ENCODE peak calls at places on chromosomes 16 and 17, in four cellular contexts. B is lower leg skin; F is stimulated activated CD4-positive, alpha-beta T cell treated with anti-CD3 and anti-CD28 coated beads, Interleukin-4, amount 100 ng/mL, for 24 hours; R is fibroblast of the aortic adventitia. Y is an unnamed sample.

GRCh38 chr17:10920511-10920910 is 82.6 kb upstream of the PIRT start:
- DNase-seq in B (no peak), F (no peak), R (no peak), Y (no peak)

GRCh38 chr16:88301431-88301830 is 81.3 kb upstream of the ZNF469 start:
- DNase-seq in B (no peak), F (no peak), R (no peak), Y (no peak)

GRCh38 chr17:21295036-21295952 is 10.8 kb downstream of the MAP2K3 start:
- DNase-seq in B (no peak), F (no peak), R (no peak), Y (no peak)

GRCh38 chr16:2033057-2033911 is 6.6 kb downstream of the NHERF2 start:
- DNase-seq in B (no peak), F (no peak), R (peak), Y (no peak)

GRCh38 chr16:89711601-89712475 is 8.9 kb downstream of the VPS9D1 start:
- DNase-seq in B (no peak), F (peak), R (peak), Y (no peak)

GRCh38 chr17:31511176-31511540 is 119.7 kb downstream of the RAB11FIP4 start:
- DNase-seq in B (no peak), F (no peak), R (no peak), Y (no peak)

GRCh38 chr16:81912395-81912794 is 98.9 kb downstream of the SDR42E1 start:
- DNase-seq in B (no peak), F (no peak), R (no peak), Y (no peak)

GRCh38 chr17:48483004-48483403 is 47.8 kb downstream of the HOXB1 start:
- DNase-seq in B (no peak), F (no peak), R (no peak), Y (no peak)

GRCh38 chr16:75108792-75109731 is 7.5 kb downstream of the LDHD start:
- DNase-seq in B (peak), F (peak), R (peak), Y (peak)

GRCh38 chr16:12120331-12120981 is 143.9 kb downstream of the SNX29 start:
- DNase-seq in B (no peak), F (no peak), R (peak), Y (no peak)

GRCh38 chr16:55248494-55248893 is 75.5 kb upstream of the IRX6 start:
- DNase-seq in B (no peak), F (no peak), R (no peak), Y (no peak)

GRCh38 chr17:17303010-17303846 is at the start of gene NT5M:
- DNase-seq in B (peak), F (peak), R (peak), Y (no peak)

GRCh38 chr16:59478806-59479205 is 744.7 kb upstream of the GOT2 start:
- DNase-seq in B (no peak), F (no peak), R (peak), Y (peak)

GRCh38 chr17:7019406-7019805 is 3.4 kb upstream of the BCL6B start:
- DNase-seq in B (no peak), F (no peak), R (no peak), Y (no peak)

GRCh38 chr16:67654069-67654911 is 5.8 kb downstream of the ACD start:
- DNase-seq in B (no peak), F (no peak), R (no peak), Y (no peak)

GRCh38 chr16:25155553-25156460 is 44.3 kb downstream of the LCMT1 start:
- DNase-seq in B (no peak), F (peak), R (no peak), Y (no peak)

GRCh38 chr17:17072546-17072945 is 30.3 kb downstream of the MPRIP start:
- DNase-seq in B (no peak), F (no peak), R (no peak), Y (no peak)

GRCh38 chr16:83470406-83470805 is 337.4 kb upstream of the HSBP1 start:
- DNase-seq in B (no peak), F (no peak), R (peak), Y (peak)

GRCh38 chr16:58119509-58119845 is 9.7 kb downstream of the CFAP20 start:
- DNase-seq in B (no peak), F (no peak), R (no peak), Y (no peak)

GRCh38 chr16:85610446-85611204 is 2.5 kb upstream of the GSE1 start:
- DNase-seq in B (peak), F (peak), R (peak), Y (peak)

GRCh38 chr17:559699-560378 is 154.8 kb downstream of the VPS53 start:
- DNase-seq in B (peak), F (no peak), R (peak), Y (peak)

GRCh38 chr17:79800325-79801155 is 3.7 kb upstream of the CBX8 start:
- DNase-seq in B (no peak), F (peak), R (peak), Y (no peak)

GRCh38 chr16:30982548-30983288 is 2.3 kb upstream of the HSD3B7 start:
- DNase-seq in B (no peak), F (no peak), R (peak), Y (no peak)

GRCh38 chr16:11677451-11677951 is 9.2 kb downstream of the SNN start:
- DNase-seq in B (no peak), F (no peak), R (no peak), Y (no peak)

GRCh38 chr16:9008335-9009260 is 44.9 kb upstream of the USP7 start:
- DNase-seq in B (peak), F (peak), R (peak), Y (no peak)

GRCh38 chr16:87681990-87682570 is 79.8 kb downstream of the JPH3 start:
- DNase-seq in B (no peak), F (no peak), R (peak), Y (peak)

GRCh38 chr17:51435641-51436091 is 175.3 kb downstream of the UTP18 start:
- DNase-seq in B (no peak), F (peak), R (peak), Y (no peak)

GRCh38 chr16:27067138-27067537 is 411 bp downstream of the C16orf82 start:
- DNase-seq in B (no peak), F (no peak), R (no peak), Y (no peak)

GRCh38 chr17:80792373-80792781 is 199.3 kb upstream of the CHMP6 start:
- DNase-seq in B (no peak), F (no peak), R (no peak), Y (no peak)

GRCh38 chr17:56629450-56630187 is 36.1 kb downstream of the NOG start:
- DNase-seq in B (no peak), F (no peak), R (peak), Y (no peak)

GRCh38 chr17:41937970-41938851 is 7.8 kb downstream of the ODAD4 start:
- DNase-seq in B (no peak), F (no peak), R (no peak), Y (no peak)

GRCh38 chr17:75238684-75239191 is 22.7 kb downstream of the GGA3 start:
- DNase-seq in B (no peak), F (peak), R (peak), Y (no peak)

GRCh38 chr16:17748005-17748719 is 277.4 kb upstream of the XYLT1 start:
- DNase-seq in B (no peak), F (no peak), R (no peak), Y (no peak)

GRCh38 chr17:78184868-78185267 is 2.0 kb downstream of the TK1 start:
- DNase-seq in B (no peak), F (no peak), R (no peak), Y (no peak)

GRCh38 chr17:33218657-33219298 is 74.3 kb downstream of the ASIC2 start:
- DNase-seq in B (no peak), F (no peak), R (peak), Y (no peak)